ENCODE peak calls at places on chromosomes 12 and 14, in eight cellular contexts. U is activated CD4-positive, alpha-beta T cell treated with anti-CD3 and anti-CD28 coated beads, Interleukin-2, amount 50 U/mL, for 4 hours; N is Ammon's horn; S is amniotic stem cell; A is NCI-H69; I is choroid plexus epithelial cell; O is stimulated activated CD4-positive, alpha-beta T cell treated with anti-CD3 and anti-CD28 coated beads, Interleukin-4, amount 100 ng/mL, for 48 hours; Q is omental fat pad. T is an unnamed sample.

GRCh38 chr12:121653999-121654398 is 15.5 kb downstream of the MORN3 start:
- DNase-seq in I (no peak), A (no peak), N (no peak), O (no peak), S (no peak), U (no peak), Q (no peak), T (no peak)

GRCh38 chr14:77615231-77616132 is 955 bp downstream of the SPTLC2 start:
- DNase-seq in I (peak), O (peak), U (no peak), A (peak), N (peak), Q (no peak), S (no peak), T (peak)

GRCh38 chr12:54591001-54591591 is 2.6 kb upstream of the PPP1R1A start:
- DNase-seq in A (no peak), I (no peak), Q (no peak), S (no peak), O (no peak), N (no peak), U (no peak), T (peak)

GRCh38 chr14:80978403-80978802 is 23.0 kb downstream of the TSHR start:
- DNase-seq in Q (no peak), S (no peak), A (peak), N (no peak), O (no peak), U (no peak), I (no peak), T (no peak)

GRCh38 chr14:35254736-35255135 is 37.4 kb upstream of the PSMA6 start:
- DNase-seq in N (no peak), U (no peak), S (no peak), Q (no peak), A (no peak), I (no peak), O (peak), T (no peak)

GRCh38 chr12:121668750-121669524 is 517 bp downstream of the MORN3 start:
- DNase-seq in S (no peak), I (peak), O (peak), N (no peak), A (peak), Q (no peak), U (peak), T (peak)

GRCh38 chr14:77296906-77297305 is 23.8 kb downstream of the POMT2 start:
- DNase-seq in N (no peak), I (no peak), A (no peak), Q (no peak), U (no peak), O (no peak), S (no peak), T (no peak)

GRCh38 chr12:57430117-57430930 is 519 bp downstream of the R3HDM2 start:
- DNase-seq in I (peak), Q (no peak), O (no peak), S (no peak), A (peak), N (peak), U (peak), T (no peak)

GRCh38 chr12:83573676-83574075 is 887.0 kb downstream of the TMTC2 start:
- DNase-seq in A (peak), O (no peak), U (no peak), I (peak), S (no peak), Q (no peak), N (no peak), T (peak)

GRCh38 chr12:25675808-25676207 is 122.7 kb upstream of the LMNTD1 start:
- DNase-seq in S (no peak), A (no peak), O (no peak), U (no peak), I (peak), N (no peak), Q (no peak), T (no peak)

GRCh38 chr14:68982581-68982980 is 3.5 kb upstream of the ACTN1 start:
- DNase-seq in Q (no peak), I (peak), U (no peak), S (no peak), A (no peak), O (no peak), N (no peak), T (no peak)

GRCh38 chr12:32756476-32757158 is 920 bp upstream of the YARS2 start:
- DNase-seq in U (no peak), O (no peak), S (no peak), A (no peak), Q (no peak), N (no peak), I (no peak), T (no peak)

GRCh38 chr12:60693019-60693626 is 1097.3 kb downstream of the SLC16A7 start:
- DNase-seq in U (no peak), S (no peak), I (peak), Q (no peak), N (no peak), A (no peak), O (no peak), T (no peak)

GRCh38 chr12:121038861-121039654 is at the start of gene OASL:
- DNase-seq in N (peak), I (peak), O (no peak), U (peak), S (no peak), A (peak), Q (no peak), T (peak)

GRCh38 chr12:9940370-9940769 is 8.2 kb upstream of the CLEC2A start:
- DNase-seq in Q (no peak), S (no peak), O (no peak), N (peak), A (peak), U (no peak), I (peak), T (peak)

GRCh38 chr12:47024463-47024862 is 55.0 kb upstream of the PCED1B start:
- DNase-seq in A (peak), O (no peak), N (no peak), I (no peak), U (no peak), Q (no peak), S (no peak), T (no peak)

GRCh38 chr12:65532162-65532561 is 253.7 kb downstream of the MSRB3 start:
- DNase-seq in O (no peak), A (no peak), I (peak), Q (no peak), N (no peak), S (no peak), U (no peak), T (no peak)